ENCODE peak calls at places on chromosomes 4 and X, in nine cellular contexts. V is NCI-H2171 treated with DMSO at 0.1 percent for 48 hours; Q is kidney tubule cell; U is RPMI8226; T is pons; L is foreskin fibroblast; D is stimulated activated CD4-positive, alpha-beta T cell treated with anti-CD3 and anti-CD28 coated beads, TNF-alpha, amount 100 ng/mL, for 4 hours; R is BE2C; I is retinal pigment epithelial cell. Y is an unnamed sample.

GRCh38 chr4:133150643-133151300 is 1.7 kb downstream of the PCDH10 start:
- DNase-seq in V (no peak), Q (peak; percentile 33), U (no peak), T (peak; percentile 41), L (no peak), D (no peak), R (peak; percentile 54), I (no peak), Y (no peak)

GRCh38 chr4:1834047-1834769 is 21.7 kb downstream of the LETM1 start:
- DNase-seq in V (no peak), Q (peak; percentile 30), U (no peak), T (no peak), L (no peak), D (no peak), R (no peak), I (no peak), Y (no peak)

GRCh38 chr4:26273308-26273980 is 47.4 kb upstream of the RBPJ start:
- DNase-seq in V (no peak), Q (no peak), U (no peak), T (peak; percentile 28), L (no peak), D (no peak), R (no peak), I (no peak), Y (no peak)

GRCh38 chrX:131747173-131747572 is 203.3 kb downstream of the OR13H1 start:
- DNase-seq in V (no peak), Q (peak; percentile 86), U (peak; percentile 92), T (no peak), L (no peak), D (no peak), R (no peak), I (peak; percentile 39), Y (no peak)

GRCh38 chrX:12958059-12958458 is 16.9 kb upstream of the TMSB4X start:
- DNase-seq in V (no peak), Q (no peak), U (no peak), T (no peak), L (no peak), D (no peak), R (no peak), I (no peak), Y (no peak)

GRCh38 chr4:103721251-103721650 is 1.5 kb upstream of the TACR3 start:
- DNase-seq in V (no peak), Q (no peak), U (no peak), T (no peak), L (no peak), D (no peak), R (no peak), I (no peak), Y (no peak)

GRCh38 chr4:124415206-124415605 is 297.3 kb downstream of the ANKRD50 start:
- DNase-seq in V (no peak), Q (no peak), U (no peak), T (no peak), L (peak; percentile 62), D (no peak), R (no peak), I (no peak), Y (no peak)

GRCh38 chrX:154731881-154732280 is 19.0 kb downstream of the GAB3 start:
- DNase-seq in V (no peak), Q (peak; percentile 25), U (no peak), T (no peak), L (no peak), D (no peak), R (no peak), I (no peak), Y (no peak)

GRCh38 chrX:136209016-136209738 is 42.0 kb downstream of the MAP7D3 start:
- DNase-seq in V (no peak), Q (peak; percentile 43), U (peak; percentile 22), T (no peak), L (no peak), D (no peak), R (peak; percentile 45), I (no peak), Y (no peak)

GRCh38 chrX:137567474-137568232 is 1.7 kb downstream of the ZIC3 start:
- DNase-seq in V (no peak), Q (no peak), U (no peak), T (no peak), L (no peak), D (no peak), R (no peak), I (no peak), Y (no peak)

GRCh38 chr4:19823781-19824180 is 427.9 kb upstream of the SLIT2 start:
- DNase-seq in V (no peak), Q (no peak), U (no peak), T (no peak), L (no peak), D (no peak), R (no peak), I (peak; percentile 71), Y (no peak)

GRCh38 chrX:12770440-12770839 is 20.8 kb upstream of the PRPS2 start:
- DNase-seq in V (peak; percentile 2), Q (peak; percentile 26), U (peak; percentile 50), T (peak; percentile 22), L (no peak), D (no peak), R (no peak), I (no peak), Y (no peak)

GRCh38 chrX:38326086-38326485 is 1.2 kb downstream of the RPGR start:
- DNase-seq in V (no peak), Q (no peak), U (no peak), T (no peak), L (no peak), D (no peak), R (no peak), I (no peak), Y (no peak)

GRCh38 chrX:149198980-149199732 is 305.9 kb downstream of the IDS start:
- DNase-seq in V (no peak), Q (no peak), U (no peak), T (no peak), L (no peak), D (no peak), R (no peak), I (no peak), Y (no peak)

GRCh38 chrX:46757052-46757451 is 1.9 kb downstream of the SLC9A7 start:
- DNase-seq in V (no peak), Q (no peak), U (no peak), T (no peak), L (no peak), D (no peak), R (no peak), I (no peak), Y (no peak)

GRCh38 chr4:88584471-88584900 is 7.8 kb upstream of the HERC3 start:
- DNase-seq in V (no peak), Q (no peak), U (no peak), T (no peak), L (no peak), D (no peak), R (no peak), I (no peak), Y (no peak)

GRCh38 chrX:5306654-5307121 is 922.0 kb downstream of the NLGN4X start:
- DNase-seq in V (no peak), Q (no peak), U (no peak), T (no peak), L (no peak), D (no peak), R (no peak), I (no peak), Y (no peak)

GRCh38 chrX:152451731-152451980 is 541 bp upstream of the GABRA3 start:
- DNase-seq in V (no peak), Q (no peak), U (no peak), T (no peak), L (no peak), D (no peak), R (no peak), I (no peak), Y (no peak)

GRCh38 chrX:151977009-151977408 is 2.5 kb upstream of the GABRE start:
- DNase-seq in V (no peak), Q (no peak), U (no peak), T (no peak), L (no peak), D (no peak), R (no peak), I (no peak), Y (no peak)

GRCh38 chrX:125503769-125504168 is 184.1 kb downstream of the TEX13C start:
- DNase-seq in V (no peak), Q (no peak), U (no peak), T (no peak), L (no peak), D (no peak), R (no peak), I (no peak), Y (no peak)

GRCh38 chrX:13387656-13388421 is 68.0 kb upstream of the ATXN3L start:
- DNase-seq in V (no peak), Q (peak; percentile 56), U (no peak), T (no peak), L (peak; percentile 36), D (no peak), R (no peak), I (peak; percentile 83), Y (no peak)

GRCh38 chr4:74218201-74218600 is 60.3 kb downstream of the MTHFD2L start:
- DNase-seq in V (no peak), Q (peak; percentile 4), U (no peak), T (no peak), L (no peak), D (no peak), R (no peak), I (no peak), Y (no peak)

GRCh38 chr4:7902101-7902553 is 37.5 kb downstream of the AFAP1 start:
- DNase-seq in V (peak; percentile 91), Q (no peak), U (no peak), T (no peak), L (no peak), D (no peak), R (peak; percentile 74), I (no peak), Y (no peak)

GRCh38 chr4:7622371-7622770 is 187.6 kb upstream of the PSAPL1 start:
- DNase-seq in V (no peak), Q (no peak), U (no peak), T (no peak), L (no peak), D (no peak), R (peak; percentile 93), I (no peak), Y (no peak)

GRCh38 chr4:1683371-1683902 is 676 bp downstream of the FAM53A start:
- DNase-seq in V (peak; percentile 20), Q (peak; percentile 75), U (no peak), T (peak; percentile 56), L (peak; percentile 85), D (peak; percentile 17), R (no peak), I (peak; percentile 51), Y (peak; percentile 15)

GRCh38 chr4:92522371-92522770 is 218.6 kb downstream of the GRID2 start:
- DNase-seq in V (no peak), Q (no peak), U (no peak), T (no peak), L (no peak), D (no peak), R (no peak), I (no peak), Y (no peak)

Y was measured in stimulated activated CD8-positive, alpha-beta memory T cell treated with anti-CD3 and anti-CD28 coated beads, Interleukin-15, amount 100 ng/mL, for 4 hours.